ENCODE peak calls at places on chromosome 3, in nine cellular contexts. K is NB4, G is HuH-7.5, A is type B pancreatic cell, L is pancreas, R is brain microvascular endothelial cell, D is LHCN-M2, P is left ventricle myocardium superior, W is thoracic aorta. H is an unnamed sample.

GRCh38 chr3:23764407-23764806 is 41.3 kb upstream of the UBE2E1 start:
- DNase-seq in D (no peak), A (no peak), R (no peak), P (no peak), W (no peak), L (no peak), G (no peak), K (no peak), H (no peak)

GRCh38 chr3:155701882-155702465 is 42.9 kb downstream of the PLCH1 start:
- DNase-seq in P (no peak), W (no peak), D (peak), R (peak), K (peak), G (peak), L (no peak), A (no peak), H (peak)

GRCh38 chr3:47976135-47976758 is 40.0 kb downstream of the MAP4 start:
- DNase-seq in K (no peak), P (no peak), W (no peak), A (no peak), D (no peak), G (no peak), R (no peak), L (no peak), H (no peak)

GRCh38 chr3:185366913-185367312 is 4.0 kb downstream of the MAP3K13 start:
- DNase-seq in W (no peak), K (no peak), R (no peak), L (no peak), D (no peak), P (no peak), A (no peak), G (no peak), H (no peak)

GRCh38 chr3:170599083-170599482 is 13.2 kb upstream of the SLC7A14 start:
- DNase-seq in W (no peak), D (no peak), P (no peak), G (no peak), R (no peak), K (no peak), A (no peak), L (no peak), H (no peak)

GRCh38 chr3:38168988-38169363 is 3.6 kb downstream of the OXSR1 start:
- DNase-seq in L (no peak), P (no peak), R (no peak), W (no peak), G (no peak), K (no peak), A (no peak), D (peak), H (no peak)

GRCh38 chr3:171267089-171267488 is 193.1 kb downstream of the TNIK start:
- DNase-seq in P (no peak), K (no peak), D (no peak), R (no peak), A (no peak), G (no peak), W (no peak), L (no peak), H (no peak)

GRCh38 chr3:46213201-46213600 is 5.1 kb upstream of the CCR1 start:
- DNase-seq in R (no peak), A (no peak), L (no peak), D (peak), P (no peak), K (peak), W (no peak), G (no peak), H (no peak)

GRCh38 chr3:196519738-196520122 is 4.6 kb upstream of the SMCO1 start:
- DNase-seq in R (no peak), K (peak), A (no peak), P (no peak), W (no peak), G (no peak), D (no peak), L (no peak), H (no peak)

GRCh38 chr3:195511136-195511535 is 32.0 kb downstream of the PPP1R2 start:
- DNase-seq in K (no peak), L (no peak), R (no peak), D (no peak), A (no peak), P (no peak), G (no peak), W (no peak), H (no peak)

GRCh38 chr3:32428092-32429068 is 36.7 kb downstream of the CMTM7 start:
- DNase-seq in P (no peak), R (no peak), K (no peak), D (no peak), G (no peak), A (no peak), L (no peak), W (no peak), H (no peak)

GRCh38 chr3:9912294-9912935 is 4.5 kb upstream of the IL17RC start:
- DNase-seq in P (no peak), W (no peak), R (peak), A (no peak), L (no peak), G (no peak), D (peak), K (peak), H (no peak)

GRCh38 chr3:197942956-197943556 is 6.9 kb upstream of the RPL35A start:
- DNase-seq in R (peak), A (no peak), L (no peak), P (no peak), D (peak), W (no peak), K (peak), G (no peak), H (no peak)

GRCh38 chr3:186362988-186363387 is 954 bp upstream of the DGKG start:
- DNase-seq in P (no peak), K (no peak), A (no peak), W (no peak), D (no peak), L (no peak), R (no peak), G (no peak), H (no peak)

GRCh38 chr3:165259518-165260193 is 63.5 kb upstream of the SLITRK3 start:
- DNase-seq in G (peak), K (no peak), A (no peak), L (no peak), R (peak), P (no peak), W (no peak), D (no peak), H (no peak)

GRCh38 chr3:48595526-48596121 is 495 bp upstream of the COL7A1 start:
- DNase-seq in A (no peak), P (peak), D (peak), W (peak), L (no peak), G (no peak), K (peak), R (peak), H (no peak)

GRCh38 chr3:22121068-22121706 is 370.2 kb upstream of the ZNF385D start:
- DNase-seq in D (no peak), A (no peak), L (no peak), P (no peak), K (no peak), R (no peak), G (peak), W (no peak), H (no peak)

GRCh38 chr3:48222616-48223513 is at the start of gene CAMP:
- DNase-seq in P (peak), K (peak), D (no peak), W (no peak), R (no peak), A (peak), G (no peak), L (peak), H (no peak)

GRCh38 chr3:129020691-129021090 is 19.6 kb downstream of the EFCC1 start:
- DNase-seq in K (no peak), P (no peak), A (no peak), W (no peak), G (no peak), D (no peak), R (no peak), L (peak), H (no peak)

GRCh38 chr3:79954756-79955155 is 187.0 kb upstream of the ROBO1 start:
- DNase-seq in R (no peak), G (no peak), P (no peak), A (no peak), W (no peak), L (no peak), K (no peak), D (no peak), H (no peak)

GRCh38 chr3:128442070-128442469 is 24.6 kb downstream of the DNAJB8 start:
- DNase-seq in A (no peak), P (no peak), K (no peak), D (no peak), R (no peak), G (no peak), W (no peak), L (no peak), H (no peak)

GRCh38 chr3:134054231-134054630 is 24.5 kb upstream of the SLCO2A1 start:
- DNase-seq in R (no peak), W (no peak), K (no peak), L (no peak), A (no peak), G (no peak), D (no peak), P (no peak), H (no peak)

GRCh38 chr3:159763466-159764210 is 225.0 kb upstream of the IL12A start:
- DNase-seq in D (peak), L (peak), A (peak), P (peak), W (peak), G (peak), R (peak), K (no peak), H (no peak)

GRCh38 chr3:113677745-113678144 is 18.7 kb downstream of the USF3 start:
- DNase-seq in R (no peak), L (no peak), W (no peak), D (no peak), G (no peak), K (no peak), P (no peak), A (no peak), H (no peak)

GRCh38 chr3:188633206-188633605 is 479.2 kb downstream of the LPP start:
- DNase-seq in D (no peak), P (no peak), L (no peak), K (no peak), A (no peak), G (no peak), R (no peak), W (no peak), H (no peak)

GRCh38 chr3:47664519-47664918 is 85.9 kb upstream of the CSPG5 start:
- DNase-seq in D (peak), W (no peak), R (no peak), G (no peak), P (no peak), L (no peak), K (peak), A (no peak), H (no peak)

GRCh38 chr3:116256843-116257485 is 188.3 kb downstream of the LSAMP start:
- DNase-seq in P (no peak), A (no peak), D (no peak), W (no peak), G (no peak), R (no peak), K (no peak), L (no peak), H (no peak)

GRCh38 chr3:173395412-173396181 is 1.9 kb upstream of the NLGN1 start:
- DNase-seq in A (peak), W (peak), D (peak), K (peak), L (peak), G (peak), R (peak), P (peak), H (no peak)

GRCh38 chr3:100407977-100408532 is 6.7 kb downstream of the LNP1 start:
- DNase-seq in R (no peak), L (no peak), A (no peak), P (no peak), D (peak), W (no peak), G (no peak), K (no peak), H (no peak)

GRCh38 chr3:168049366-168049974 is 46.3 kb downstream of the GOLIM4 start:
- DNase-seq in A (no peak), G (no peak), R (no peak), P (no peak), K (no peak), W (no peak), D (no peak), L (no peak), H (no peak)

GRCh38 chr3:102163039-102163817 is 271.6 kb upstream of the ZPLD1 start:
- DNase-seq in R (peak), K (peak), D (peak), P (peak), G (no peak), A (no peak), L (no peak), W (no peak), H (peak)

GRCh38 chr3:194384569-194385001 is 14.5 kb downstream of the GP5 start:
- DNase-seq in A (peak), K (no peak), L (no peak), R (no peak), G (no peak), D (no peak), W (no peak), P (peak), H (no peak)

GRCh38 chr3:98709433-98709832 is 53.7 kb upstream of the ST3GAL6 start:
- DNase-seq in G (no peak), P (no peak), L (no peak), D (no peak), W (no peak), K (no peak), A (no peak), R (no peak), H (no peak)

GRCh38 chr3:197338586-197338985 is 40.2 kb upstream of the DLG1 start:
- DNase-seq in K (no peak), G (no peak), D (no peak), P (no peak), W (no peak), A (no peak), R (no peak), L (no peak), H (no peak)

GRCh38 chr3:14605070-14605469 is 46.5 kb upstream of the CCDC174 start:
- DNase-seq in R (no peak), W (no peak), L (no peak), G (no peak), A (no peak), K (peak), P (no peak), D (peak), H (no peak)

GRCh38 chr3:55490194-55490913 is 3.2 kb upstream of the WNT5A start:
- DNase-seq in R (no peak), A (no peak), K (no peak), W (no peak), D (peak), G (no peak), L (no peak), P (no peak), H (no peak)

GRCh38 chr3:23302276-23302675 is 99.1 kb downstream of the UBE2E2 start:
- DNase-seq in G (no peak), P (no peak), K (no peak), W (no peak), D (peak), L (no peak), R (no peak), A (no peak), H (no peak)